ENCODE peak calls at places on chromosomes 6 and 20, in four cellular contexts. M is K562, Z is WTC11, V is HepG2. O is an unnamed sample.

GRCh38 chr6:26056583-26057350 is 30.5 kb upstream of the HFE start:
- DNase-seq in M (peak; percentile 67), Z (no peak), V (peak; percentile 56), O (no peak)

GRCh38 chr6:15881150-15881549 is 218.3 kb upstream of the DTNBP1 start:
- DNase-seq in Z (no peak), M (no peak), V (no peak), O (no peak)

GRCh38 chr20:45909336-45909808 is 2.6 kb downstream of the PLTP start:
- DNase-seq in M (no peak), V (peak; percentile 71), Z (no peak), O (no peak)

GRCh38 chr6:159981591-159982245 is 12.8 kb downstream of the IGF2R start:
- DNase-seq in M (no peak), V (no peak), Z (no peak), O (peak; percentile 74)

GRCh38 chr20:64077876-64078551 is 1.3 kb downstream of the RGS19 start:
- DNase-seq in Z (no peak), M (no peak), V (no peak), O (no peak)

GRCh38 chr6:112007805-112008204 is 46.1 kb upstream of the CCN6 start:
- DNase-seq in Z (no peak), M (no peak), V (no peak), O (no peak)

GRCh38 chr20:41047975-41048305 is 19.3 kb downstream of the TOP1 start:
- DNase-seq in M (no peak), Z (no peak), V (no peak), O (no peak)

GRCh38 chr20:41782730-41783406 is 164.7 kb upstream of the CHD6 start:
- DNase-seq in V (no peak), Z (no peak), M (no peak), O (no peak)

GRCh38 chr6:141464490-141464889 is 668.2 kb upstream of the GJE1 start:
- DNase-seq in V (no peak), Z (no peak), M (no peak), O (no peak)

GRCh38 chr6:113490356-113490755 is 366.8 kb upstream of the MARCKS start:
- DNase-seq in Z (no peak), V (peak; percentile 3), M (no peak), O (no peak)

DNA sequence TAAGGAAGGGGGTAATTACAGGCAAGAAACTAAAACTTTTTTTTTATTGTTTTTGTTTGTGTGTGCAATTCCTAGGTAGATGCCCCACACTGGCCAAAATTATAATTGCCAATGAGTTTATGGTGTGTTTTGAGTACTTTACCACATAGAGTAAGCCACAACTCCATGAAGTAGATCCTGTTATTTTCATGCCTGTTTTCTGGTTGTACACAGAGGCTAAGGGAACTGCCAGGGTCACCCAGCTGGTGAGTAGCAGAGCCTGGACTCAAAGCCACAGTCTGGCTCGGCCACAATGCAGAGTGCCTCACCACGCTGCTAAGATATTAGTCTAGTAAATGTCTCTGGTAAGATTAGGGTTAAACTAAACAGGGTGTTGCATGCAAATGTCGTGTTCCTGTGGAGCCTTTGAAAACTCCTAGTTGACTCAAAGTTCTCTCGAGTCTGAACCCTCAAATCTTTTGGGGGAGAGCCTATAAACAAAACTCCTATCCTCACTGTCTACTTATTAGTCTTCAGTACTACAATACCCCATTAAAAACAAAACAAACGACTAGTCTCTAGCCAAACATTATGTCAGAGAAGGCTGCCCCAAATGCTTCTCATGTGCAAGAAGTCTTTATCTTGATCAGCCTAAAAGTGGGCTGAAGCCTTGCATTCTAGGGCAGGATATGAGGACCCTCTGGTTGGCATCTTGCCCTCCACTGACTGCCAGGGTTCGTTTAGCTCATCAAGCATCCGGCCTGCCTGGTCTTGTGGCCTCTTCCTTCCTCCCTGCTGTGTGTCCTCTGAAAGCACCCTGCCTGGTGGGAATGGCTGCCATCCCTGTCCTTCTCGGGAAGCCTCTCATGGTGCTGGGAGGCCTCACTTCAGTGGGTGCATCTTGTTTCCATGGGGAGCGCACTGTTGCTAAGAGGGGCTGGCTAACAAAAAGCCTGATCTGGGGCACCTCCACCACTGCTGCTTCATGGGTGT is 4.2 kb downstream of the DUSP22 start:
- DNase-seq in Z (no peak), M (no peak), V (no peak), O (peak; percentile 92)
- TF ChIP-seq CBFB in Z (no peak), M (no peak), V (no peak), O (peak; percentile 77)

DNA sequence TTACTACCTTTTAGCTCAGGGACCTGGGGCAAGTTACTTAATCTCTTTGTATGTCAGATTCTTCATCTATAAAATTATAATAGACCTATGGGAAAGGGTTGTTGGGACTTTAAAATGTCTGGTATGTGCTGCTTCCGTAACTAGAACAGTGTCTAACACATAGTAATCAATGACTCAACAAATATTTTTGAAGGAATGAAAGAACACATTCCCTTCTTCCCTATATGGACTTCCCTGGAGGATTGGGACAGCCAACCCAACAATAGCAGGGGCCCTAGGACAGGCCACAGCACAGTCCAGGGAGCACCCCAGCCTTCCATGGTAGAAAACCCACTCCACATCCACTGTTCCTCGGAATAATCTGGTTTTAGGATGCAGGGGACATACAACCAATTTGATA is 50.7 kb upstream of the TPD52L1 start:
- DNase-seq in V (peak; percentile 29), Z (no peak), M (no peak), O (no peak)
- TF ChIP-seq CBFB in V (no peak), Z (no peak), M (no peak), O (no peak)

GRCh38 chr6:147667082-147667481 is 158.6 kb downstream of the SAMD5 start:
- DNase-seq in V (no peak), M (no peak), Z (no peak), O (no peak)

GRCh38 chr6:147662639-147663038 is 154.1 kb downstream of the SAMD5 start:
- DNase-seq in Z (no peak), V (no peak), M (no peak), O (no peak)

GRCh38 chr6:147660334-147661311 is 152.1 kb downstream of the SAMD5 start:
- DNase-seq in M (peak; percentile 88), Z (peak; percentile 29), V (peak; percentile 74), O (no peak)

GRCh38 chr6:147664092-147664491 is 155.6 kb downstream of the SAMD5 start:
- DNase-seq in Z (no peak), V (no peak), M (no peak), O (no peak)

GRCh38 chr6:147666254-147666653 is 157.8 kb downstream of the SAMD5 start:
- DNase-seq in M (no peak), V (no peak), Z (no peak), O (no peak)
- TF ChIP-seq CBFB in M (no peak), V (no peak), Z (no peak), O (no peak)

GRCh38 chr6:166605752-166606151 is 19.3 kb upstream of the RAMACL start:
- DNase-seq in M (no peak), V (no peak), Z (no peak), O (no peak)
- TF ChIP-seq CBFB in M (no peak), V (no peak), Z (no peak), O (no peak)

GRCh38 chr6:52551483-52552277 is 25.2 kb downstream of the TRAM2 start:
- DNase-seq in M (no peak), V (peak; percentile 77), Z (peak; percentile 43), O (no peak)
- TF ChIP-seq CBFB in M (no peak), V (no peak), Z (no peak), O (no peak)

DNA sequence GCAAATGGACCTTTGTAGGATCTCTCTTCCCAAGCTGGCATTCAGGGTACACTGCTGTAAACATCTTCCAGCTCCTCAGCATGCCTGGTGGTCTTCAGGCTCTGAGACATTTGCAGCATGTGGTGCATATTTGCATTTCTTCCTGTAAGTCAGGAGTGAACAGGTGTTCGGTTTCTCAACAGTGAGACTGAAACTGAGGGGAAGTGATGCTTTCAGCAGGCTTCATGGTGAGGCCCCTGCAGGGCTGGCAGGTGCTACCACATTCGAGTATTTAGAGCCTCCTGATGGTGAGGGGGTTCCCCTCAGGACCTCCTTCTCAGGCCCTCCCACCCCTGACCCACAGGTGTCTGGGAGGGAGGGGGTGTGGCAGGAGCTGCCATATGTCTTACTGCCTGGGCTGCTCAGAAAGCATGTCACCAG is 15.1 kb downstream of the MYBL2 start:
- DNase-seq in M (peak; percentile 12), Z (no peak), V (no peak), O (peak; percentile 89)
- TF ChIP-seq CBFB in M (no peak), Z (no peak), V (no peak), O (peak; percentile 71)

DNA sequence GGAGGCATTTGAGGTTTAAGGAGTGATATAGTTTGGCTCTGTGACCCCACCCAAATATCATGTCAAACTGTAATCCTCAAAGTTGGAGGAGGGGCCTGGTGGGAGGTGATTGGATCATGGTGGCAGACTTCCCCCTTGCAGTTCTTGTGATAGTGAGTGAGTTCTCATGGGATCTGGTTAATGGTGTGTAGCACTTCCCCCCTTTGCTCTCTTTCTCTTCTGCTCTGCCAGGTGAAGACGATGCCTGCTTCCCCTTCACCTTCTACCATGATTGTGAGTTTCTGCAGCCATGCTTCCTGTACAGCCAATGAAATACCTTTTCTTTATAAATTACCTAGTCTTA is 1.7 kb upstream of the HDDC2 start:
- DNase-seq in Z (no peak), M (no peak), V (no peak), O (no peak)
- TF ChIP-seq CBFB in Z (no peak), M (no peak), V (no peak), O (no peak)

GRCh38 chr6:157150076-157150475 is 173.2 kb downstream of the TMEM242 start:
- DNase-seq in V (no peak), M (no peak), Z (no peak), O (no peak)

GRCh38 chr6:157145656-157146285 is 177.5 kb downstream of the TMEM242 start:
- DNase-seq in M (no peak), V (no peak), Z (no peak), O (no peak)

GRCh38 chr6:157151029-157151428 is 172.3 kb downstream of the TMEM242 start:
- DNase-seq in V (no peak), Z (no peak), M (no peak), O (no peak)

GRCh38 chr6:157151989-157152388 is 171.3 kb downstream of the TMEM242 start:
- DNase-seq in M (no peak), V (no peak), Z (no peak), O (no peak)

DNA sequence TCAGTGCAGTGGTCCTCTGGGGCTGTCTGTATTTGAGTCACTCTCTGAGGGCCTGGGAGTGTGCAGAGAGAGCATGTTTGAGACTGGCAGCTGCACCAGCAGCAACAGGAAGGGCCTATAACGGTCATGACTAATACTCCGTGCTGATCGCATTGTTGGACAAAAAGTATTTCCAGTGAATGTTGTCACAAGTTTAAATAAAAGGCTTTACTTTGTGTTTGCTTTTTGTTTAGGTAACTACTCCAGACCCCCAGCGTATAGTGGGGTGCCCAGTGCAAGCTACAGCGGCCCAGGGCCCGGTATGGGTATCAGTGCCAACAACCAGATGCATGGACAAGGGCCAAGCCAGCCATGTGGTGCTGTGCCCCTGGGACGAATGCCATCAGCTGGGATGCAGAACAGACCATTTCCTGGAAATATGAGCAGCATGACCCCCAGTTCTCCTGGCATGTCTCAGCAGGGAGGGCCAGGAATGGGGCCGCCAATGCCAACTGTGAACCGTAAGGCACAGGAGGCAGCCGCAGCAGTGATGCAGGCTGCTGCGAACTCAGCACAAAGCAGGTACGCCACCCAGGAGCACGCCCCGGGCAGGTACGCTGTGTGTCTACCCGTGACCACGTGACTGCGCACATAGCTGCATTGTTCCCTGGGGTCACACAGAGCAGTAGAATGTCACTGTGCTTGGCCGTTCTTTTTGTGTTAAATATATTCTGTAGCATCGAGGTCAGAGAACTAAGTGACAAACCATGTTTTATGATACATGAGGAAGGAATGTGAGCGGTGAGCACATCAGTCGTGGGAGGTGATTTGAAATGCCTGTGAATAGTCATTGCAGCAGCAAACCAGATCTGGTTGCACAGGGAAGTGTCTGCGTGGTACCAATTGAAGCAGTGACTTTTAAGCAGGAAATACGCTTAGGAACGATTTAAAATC is 174.7 kb downstream of the TMEM242 start:
- DNase-seq in Z (no peak), M (no peak), V (no peak), O (no peak)
- TF ChIP-seq CBFB in Z (no peak), M (no peak), V (no peak), O (no peak)

GRCh38 chr6:52536424-52536916 is 40.4 kb downstream of the TRAM2 start:
- DNase-seq in V (no peak), M (no peak), Z (no peak), O (peak; percentile 50)
- TF ChIP-seq CBFB in V (no peak), M (no peak), Z (no peak), O (no peak)

O was measured in GM12878.